ENCODE peak calls at places on chromosomes 7 and 10, in five cellular contexts. One of them, this sample, is unnamed.

GRCh38 chr10:4708123-4708759 is 117.8 kb upstream of the AKR1E2 start:
- DNase-seq in pancreas: no peak
- DNase-seq in foreskin keratinocyte: no peak
- DNase-seq in hepatocyte: no peak
- DNase-seq in upper lobe of right lung: no peak
- DNase-seq in this sample: no peak

GRCh38 chr7:23212395-23212794 is 30.5 kb downstream of the NUP42 start:
- DNase-seq in pancreas: no peak
- DNase-seq in foreskin keratinocyte: no peak
- DNase-seq in hepatocyte: no peak
- DNase-seq in upper lobe of right lung: no peak
- DNase-seq in this sample: no peak

GRCh38 chr7:50620418-50620817 is 55.2 kb upstream of the DDC start:
- DNase-seq in pancreas: no peak
- DNase-seq in foreskin keratinocyte: no peak
- DNase-seq in hepatocyte: no peak
- DNase-seq in upper lobe of right lung: no peak
- DNase-seq in this sample: no peak

GRCh38 chr7:114760477-114760876 is 161.4 kb upstream of the MDFIC start:
- DNase-seq in pancreas: no peak
- DNase-seq in foreskin keratinocyte: no peak
- DNase-seq in hepatocyte: no peak
- DNase-seq in upper lobe of right lung: no peak
- DNase-seq in this sample: no peak

GRCh38 chr10:103820101-103821062 is 35.0 kb downstream of the SH3PXD2A start:
- DNase-seq in pancreas: peak
- DNase-seq in foreskin keratinocyte: no peak
- DNase-seq in hepatocyte: no peak
- DNase-seq in upper lobe of right lung: peak
- DNase-seq in this sample: no peak

GRCh38 chr7:155741805-155742204 is 70.5 kb downstream of the SHH start:
- DNase-seq in pancreas: no peak
- DNase-seq in foreskin keratinocyte: no peak
- DNase-seq in hepatocyte: no peak
- DNase-seq in upper lobe of right lung: no peak
- DNase-seq in this sample: no peak

GRCh38 chr7:134415700-134416099 is 43.2 kb downstream of the AKR1B1 start:
- DNase-seq in pancreas: no peak
- DNase-seq in foreskin keratinocyte: no peak
- DNase-seq in hepatocyte: no peak
- DNase-seq in upper lobe of right lung: no peak
- DNase-seq in this sample: no peak

GRCh38 chr10:116211682-116212081 is 61.3 kb downstream of the GFRA1 start:
- DNase-seq in pancreas: no peak
- DNase-seq in foreskin keratinocyte: no peak
- DNase-seq in hepatocyte: peak
- DNase-seq in upper lobe of right lung: no peak
- DNase-seq in this sample: no peak

GRCh38 chr7:148588891-148589215 is 1.7 kb upstream of the C7orf33 start:
- DNase-seq in pancreas: no peak
- DNase-seq in foreskin keratinocyte: no peak
- DNase-seq in hepatocyte: no peak
- DNase-seq in upper lobe of right lung: no peak
- DNase-seq in this sample: no peak

GRCh38 chr7:30922596-30922995 is 10.9 kb downstream of the AQP1 start:
- DNase-seq in pancreas: peak
- DNase-seq in foreskin keratinocyte: no peak
- DNase-seq in hepatocyte: no peak
- DNase-seq in upper lobe of right lung: peak
- DNase-seq in this sample: no peak

GRCh38 chr7:20249924-20250323 is 32.7 kb upstream of the MACC1 start:
- DNase-seq in pancreas: no peak
- DNase-seq in foreskin keratinocyte: no peak
- DNase-seq in hepatocyte: no peak
- DNase-seq in upper lobe of right lung: no peak
- DNase-seq in this sample: no peak

GRCh38 chr7:94294471-94295131 is 100.1 kb upstream of the COL1A2 start:
- DNase-seq in pancreas: no peak
- DNase-seq in foreskin keratinocyte: no peak
- DNase-seq in hepatocyte: no peak
- DNase-seq in upper lobe of right lung: no peak
- DNase-seq in this sample: no peak

GRCh38 chr7:134515569-134516468 is 11.5 kb upstream of the AKR1B10 start:
- DNase-seq in pancreas: no peak
- DNase-seq in foreskin keratinocyte: peak
- DNase-seq in hepatocyte: no peak
- DNase-seq in upper lobe of right lung: no peak
- DNase-seq in this sample: no peak

GRCh38 chr10:6988654-6989053 is 408.6 kb upstream of the PRKCQ start:
- DNase-seq in pancreas: no peak
- DNase-seq in foreskin keratinocyte: no peak
- DNase-seq in hepatocyte: no peak
- DNase-seq in upper lobe of right lung: no peak
- DNase-seq in this sample: no peak

GRCh38 chr7:45080958-45081669 is 7.7 kb downstream of the NACAD start:
- DNase-seq in pancreas: peak
- DNase-seq in foreskin keratinocyte: no peak
- DNase-seq in hepatocyte: no peak
- DNase-seq in upper lobe of right lung: no peak
- DNase-seq in this sample: no peak

GRCh38 chr7:120405652-120406051 is 132.7 kb downstream of the KCND2 start:
- DNase-seq in pancreas: no peak
- DNase-seq in foreskin keratinocyte: no peak
- DNase-seq in hepatocyte: no peak
- DNase-seq in upper lobe of right lung: no peak
- DNase-seq in this sample: no peak

GRCh38 chr10:93568105-93568390 is 1.6 kb downstream of the FFAR4 start:
- DNase-seq in pancreas: no peak
- DNase-seq in foreskin keratinocyte: no peak
- DNase-seq in hepatocyte: no peak
- DNase-seq in upper lobe of right lung: no peak
- DNase-seq in this sample: no peak

GRCh38 chr7:20217193-20217948 is at the start of gene MACC1:
- DNase-seq in pancreas: peak
- DNase-seq in foreskin keratinocyte: peak
- DNase-seq in hepatocyte: peak
- DNase-seq in upper lobe of right lung: peak
- DNase-seq in this sample: no peak

GRCh38 chr10:26448706-26449435 is 10.7 kb downstream of the APBB1IP start:
- DNase-seq in pancreas: no peak
- DNase-seq in foreskin keratinocyte: no peak
- DNase-seq in hepatocyte: no peak
- DNase-seq in upper lobe of right lung: no peak
- DNase-seq in this sample: no peak

GRCh38 chr7:7702826-7703225 is 15.6 kb downstream of the RPA3 start:
- DNase-seq in pancreas: no peak
- DNase-seq in foreskin keratinocyte: no peak
- DNase-seq in hepatocyte: no peak
- DNase-seq in upper lobe of right lung: no peak
- DNase-seq in this sample: no peak

GRCh38 chr10:67306588-67307205 is 380.9 kb downstream of the LRRTM3 start:
- DNase-seq in pancreas: no peak
- DNase-seq in foreskin keratinocyte: no peak
- DNase-seq in hepatocyte: peak
- DNase-seq in upper lobe of right lung: no peak
- DNase-seq in this sample: no peak

GRCh38 chr7:113209449-113210203 is 91.3 kb upstream of the SMIM30 start:
- DNase-seq in pancreas: no peak
- DNase-seq in foreskin keratinocyte: no peak
- DNase-seq in hepatocyte: no peak
- DNase-seq in upper lobe of right lung: no peak
- DNase-seq in this sample: no peak

GRCh38 chr7:113204415-113204814 is 86.1 kb upstream of the SMIM30 start:
- DNase-seq in pancreas: no peak
- DNase-seq in foreskin keratinocyte: no peak
- DNase-seq in hepatocyte: no peak
- DNase-seq in upper lobe of right lung: no peak
- DNase-seq in this sample: no peak

GRCh38 chr7:113202282-113202681 is 83.9 kb upstream of the SMIM30 start:
- DNase-seq in pancreas: no peak
- DNase-seq in foreskin keratinocyte: no peak
- DNase-seq in hepatocyte: no peak
- DNase-seq in upper lobe of right lung: no peak
- DNase-seq in this sample: no peak

DNA sequence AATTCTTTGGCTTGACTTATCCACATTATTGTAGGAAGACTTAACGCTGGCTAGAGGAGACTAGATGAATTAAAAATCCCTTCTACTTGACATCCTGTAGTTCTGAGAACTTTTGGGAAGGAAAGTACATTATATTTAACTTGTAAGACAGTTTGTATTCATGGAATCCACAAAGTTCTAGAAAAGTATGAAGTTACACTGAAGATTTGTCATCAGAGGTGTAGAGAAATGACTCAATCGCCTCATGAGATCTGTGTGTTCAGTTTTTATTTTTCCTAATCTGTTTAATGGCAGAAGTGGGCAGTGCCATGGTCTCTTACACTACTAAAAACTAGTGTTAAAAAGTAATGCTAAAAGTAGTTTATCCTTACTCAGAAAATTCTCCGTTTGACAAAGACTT is 89.1 kb upstream of the SMIM30 start:
- DNase-seq in pancreas: no peak
- DNase-seq in foreskin keratinocyte: no peak
- DNase-seq in hepatocyte: no peak
- DNase-seq in upper lobe of right lung: no peak
- DNase-seq in this sample: no peak
- H3K27ac ChIP-seq in pancreas: no peak
- H3K27ac ChIP-seq in foreskin keratinocyte: no peak
- H3K27ac ChIP-seq in hepatocyte: no peak
- H3K27ac ChIP-seq in upper lobe of right lung: no peak
- H3K27ac ChIP-seq in this sample: no peak

GRCh38 chr7:29160080-29160479 is 13.7 kb upstream of the CPVL start:
- DNase-seq in pancreas: no peak
- DNase-seq in foreskin keratinocyte: no peak
- DNase-seq in hepatocyte: no peak
- DNase-seq in upper lobe of right lung: no peak
- DNase-seq in this sample: no peak

GRCh38 chr7:29158748-29159147 is 12.4 kb upstream of the CPVL start:
- DNase-seq in pancreas: no peak
- DNase-seq in foreskin keratinocyte: no peak
- DNase-seq in hepatocyte: no peak
- DNase-seq in upper lobe of right lung: no peak
- DNase-seq in this sample: no peak

GRCh38 chr7:29154076-29154475 is 7.7 kb upstream of the CPVL start:
- DNase-seq in pancreas: no peak
- DNase-seq in foreskin keratinocyte: no peak
- DNase-seq in hepatocyte: no peak
- DNase-seq in upper lobe of right lung: no peak
- DNase-seq in this sample: no peak

GRCh38 chr7:29161226-29161625 is 14.9 kb upstream of the CPVL start:
- DNase-seq in pancreas: no peak
- DNase-seq in foreskin keratinocyte: no peak
- DNase-seq in hepatocyte: no peak
- DNase-seq in upper lobe of right lung: no peak
- DNase-seq in this sample: no peak

GRCh38 chr7:29156798-29157461 is 10.6 kb upstream of the CPVL start:
- DNase-seq in pancreas: no peak
- DNase-seq in foreskin keratinocyte: no peak
- DNase-seq in hepatocyte: no peak
- DNase-seq in upper lobe of right lung: no peak
- DNase-seq in this sample: no peak
- TF ChIP-seq CTCF in pancreas: no peak
- TF ChIP-seq CTCF in foreskin keratinocyte: no peak
- TF ChIP-seq CTCF in hepatocyte: no peak
- TF ChIP-seq CTCF in upper lobe of right lung: no peak
- TF ChIP-seq CTCF in this sample: no peak

DNA sequence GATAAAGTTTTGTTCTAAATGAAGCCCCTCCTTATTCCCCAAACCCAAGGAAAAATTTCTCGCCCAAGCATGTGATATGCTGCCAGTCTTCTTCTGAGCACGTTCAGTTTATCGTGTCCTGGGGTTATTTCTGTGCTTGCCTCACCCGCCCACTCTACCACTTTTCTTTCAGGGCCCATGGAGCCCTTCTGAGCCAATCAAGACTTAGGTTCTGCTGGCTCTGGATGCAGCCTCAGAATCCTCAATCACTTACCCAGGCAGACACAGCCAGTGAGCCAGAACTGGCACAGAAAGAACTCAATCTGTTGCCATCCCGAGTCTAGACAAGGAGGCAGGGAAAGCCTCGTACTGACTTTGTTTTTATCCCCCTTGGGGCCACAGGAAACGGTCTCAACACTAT is 34.1 kb upstream of the C10orf90 start:
- DNase-seq in pancreas: no peak
- DNase-seq in foreskin keratinocyte: no peak
- DNase-seq in hepatocyte: no peak
- DNase-seq in upper lobe of right lung: no peak
- DNase-seq in this sample: no peak
- H3K27ac ChIP-seq in pancreas: no peak
- H3K27ac ChIP-seq in foreskin keratinocyte: no peak
- H3K27ac ChIP-seq in hepatocyte: no peak
- H3K27ac ChIP-seq in upper lobe of right lung: no peak
- H3K27ac ChIP-seq in this sample: no peak

GRCh38 chr10:86969421-86970041 is 1.2 kb downstream of the ADIRF start:
- DNase-seq in pancreas: peak
- DNase-seq in foreskin keratinocyte: peak
- DNase-seq in hepatocyte: peak
- DNase-seq in upper lobe of right lung: no peak
- DNase-seq in this sample: no peak

GRCh38 chr10:86970887-86971145 is 2.5 kb downstream of the ADIRF start:
- DNase-seq in pancreas: no peak
- DNase-seq in foreskin keratinocyte: no peak
- DNase-seq in hepatocyte: no peak
- DNase-seq in upper lobe of right lung: no peak
- DNase-seq in this sample: no peak

GRCh38 chr10:86972613-86973380 is 4.5 kb downstream of the ADIRF start:
- DNase-seq in pancreas: peak
- DNase-seq in foreskin keratinocyte: no peak
- DNase-seq in hepatocyte: no peak
- DNase-seq in upper lobe of right lung: no peak
- DNase-seq in this sample: no peak

GRCh38 chr10:86970152-86970886 is 2.0 kb downstream of the ADIRF start:
- DNase-seq in pancreas: peak
- DNase-seq in foreskin keratinocyte: no peak
- DNase-seq in hepatocyte: peak
- DNase-seq in upper lobe of right lung: peak
- DNase-seq in this sample: no peak

DNA sequence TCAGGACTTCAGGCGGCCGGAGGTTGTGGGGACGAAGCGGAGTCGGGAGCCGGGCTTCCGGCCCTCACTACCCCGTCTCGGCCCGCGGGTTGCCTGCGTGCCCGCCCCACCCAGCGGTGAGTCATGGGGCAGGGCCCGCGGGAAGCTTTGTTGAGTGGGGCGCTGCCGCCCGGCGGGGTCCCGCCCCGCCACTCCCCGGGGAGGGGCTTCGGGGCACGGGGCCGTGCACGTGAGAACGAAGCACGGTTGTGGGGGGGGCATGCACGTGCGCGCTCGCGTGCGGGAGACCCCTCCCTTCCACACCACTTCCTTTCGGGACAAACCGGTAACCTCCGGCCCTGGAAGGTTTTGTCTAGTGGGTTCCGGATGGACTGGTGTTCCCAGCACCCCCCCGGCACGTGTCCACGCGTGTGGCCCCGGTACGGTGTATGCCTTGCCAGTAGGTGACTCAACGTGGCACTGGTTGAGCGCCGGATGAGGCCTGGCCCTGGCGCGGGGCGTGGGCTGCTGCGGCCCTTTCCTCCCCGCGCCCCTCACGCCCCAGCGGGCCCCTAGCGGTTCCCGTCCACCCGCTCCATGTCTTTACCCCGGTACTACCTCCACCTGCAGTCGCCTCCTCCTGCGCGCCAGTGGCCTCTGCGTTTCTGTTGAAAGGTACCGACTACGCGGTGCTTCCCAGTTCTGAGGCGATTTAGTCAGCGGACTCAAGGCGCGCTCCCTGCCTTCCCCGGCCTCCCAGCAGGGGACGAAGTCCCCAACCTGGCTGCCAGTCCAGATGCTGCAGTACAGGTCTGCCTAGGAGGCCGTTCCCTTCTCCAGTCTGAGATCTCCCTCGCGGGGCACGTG is 3.1 kb downstream of the ADIRF start:
- DNase-seq in pancreas: peak
- DNase-seq in foreskin keratinocyte: peak
- DNase-seq in hepatocyte: peak
- DNase-seq in upper lobe of right lung: peak
- DNase-seq in this sample: no peak
- TF ChIP-seq CTCF in pancreas: no peak
- TF ChIP-seq CTCF in foreskin keratinocyte: peak
- TF ChIP-seq CTCF in hepatocyte: peak
- TF ChIP-seq CTCF in upper lobe of right lung: peak
- TF ChIP-seq CTCF in this sample: peak